ENCODE peak calls at places on chromosomes 3 and 15, in five cellular contexts. One of them, this sample, is unnamed.
A peak's percentile ranks its signal among the peaks of the same experiment; 100 is the strongest.

GRCh38 chr3:126661532-126661931 is 6.6 kb upstream of the TXNRD3 start:
- DNase-seq in astrocyte of the spinal cord: no peak
- DNase-seq in mucosa of descending colon: no peak
- DNase-seq in WTC11: no peak
- DNase-seq in HCT116: no peak
- DNase-seq in this sample: no peak

GRCh38 chr15:36914466-36914865 is 185.9 kb downstream of the MEIS2 start:
- DNase-seq in astrocyte of the spinal cord: no peak
- DNase-seq in mucosa of descending colon: no peak
- DNase-seq in WTC11: no peak
- DNase-seq in HCT116: no peak
- DNase-seq in this sample: no peak

GRCh38 chr3:61809879-61810278 is 248.5 kb downstream of the PTPRG start:
- DNase-seq in astrocyte of the spinal cord: peak; percentile 43
- DNase-seq in mucosa of descending colon: peak; percentile 62
- DNase-seq in WTC11: no peak
- DNase-seq in HCT116: no peak
- DNase-seq in this sample: no peak

GRCh38 chr3:47534021-47534454 is 20.5 kb upstream of the ELP6 start:
- DNase-seq in astrocyte of the spinal cord: no peak
- DNase-seq in mucosa of descending colon: no peak
- DNase-seq in WTC11: no peak
- DNase-seq in HCT116: no peak
- DNase-seq in this sample: no peak

GRCh38 chr3:112773864-112774263 is 72.8 kb downstream of the CD200R1L start:
- DNase-seq in astrocyte of the spinal cord: peak; percentile 46
- DNase-seq in mucosa of descending colon: peak; percentile 26
- DNase-seq in WTC11: no peak
- DNase-seq in HCT116: no peak
- DNase-seq in this sample: no peak

GRCh38 chr3:69972672-69973071 is 26.9 kb upstream of the SAMMSON start:
- DNase-seq in astrocyte of the spinal cord: no peak
- DNase-seq in mucosa of descending colon: no peak
- DNase-seq in WTC11: no peak
- DNase-seq in HCT116: no peak
- DNase-seq in this sample: no peak

GRCh38 chr3:129162729-129163579 is 2.1 kb upstream of the ISY1 start:
- DNase-seq in astrocyte of the spinal cord: no peak
- DNase-seq in mucosa of descending colon: no peak
- DNase-seq in WTC11: no peak
- DNase-seq in HCT116: no peak
- DNase-seq in this sample: no peak

GRCh38 chr3:155553800-155554199 is 191.1 kb downstream of the PLCH1 start:
- DNase-seq in astrocyte of the spinal cord: no peak
- DNase-seq in mucosa of descending colon: no peak
- DNase-seq in WTC11: no peak
- DNase-seq in HCT116: no peak
- DNase-seq in this sample: no peak

GRCh38 chr3:99962703-99963102 is 145.0 kb downstream of the CMSS1 start:
- DNase-seq in astrocyte of the spinal cord: peak; percentile 77
- DNase-seq in mucosa of descending colon: no peak
- DNase-seq in WTC11: no peak
- DNase-seq in HCT116: no peak
- DNase-seq in this sample: no peak

GRCh38 chr3:138781012-138781470 is 53.7 kb downstream of the PIK3CB start:
- DNase-seq in astrocyte of the spinal cord: no peak
- DNase-seq in mucosa of descending colon: no peak
- DNase-seq in WTC11: no peak
- DNase-seq in HCT116: no peak
- DNase-seq in this sample: no peak

GRCh38 chr3:190543656-190544055 is 29.8 kb downstream of the IL1RAP start:
- DNase-seq in astrocyte of the spinal cord: no peak
- DNase-seq in mucosa of descending colon: no peak
- DNase-seq in WTC11: no peak
- DNase-seq in HCT116: no peak
- DNase-seq in this sample: no peak

GRCh38 chr3:128237348-128238099 is 84.2 kb downstream of the EEFSEC start:
- DNase-seq in astrocyte of the spinal cord: no peak
- DNase-seq in mucosa of descending colon: no peak
- DNase-seq in WTC11: no peak
- DNase-seq in HCT116: no peak
- DNase-seq in this sample: no peak

GRCh38 chr3:124565013-124565412 is 165.2 kb upstream of the UMPS start:
- DNase-seq in astrocyte of the spinal cord: peak; percentile 73
- DNase-seq in mucosa of descending colon: peak; percentile 64
- DNase-seq in WTC11: peak; percentile 81
- DNase-seq in HCT116: peak; percentile 69
- DNase-seq in this sample: peak; percentile 30

GRCh38 chr3:112865757-112866156 is 19.1 kb upstream of the CD200R1L start:
- DNase-seq in astrocyte of the spinal cord: no peak
- DNase-seq in mucosa of descending colon: no peak
- DNase-seq in WTC11: no peak
- DNase-seq in HCT116: no peak
- DNase-seq in this sample: no peak

GRCh38 chr15:23734856-23735255 is 47.8 kb upstream of the NDN start:
- DNase-seq in astrocyte of the spinal cord: no peak
- DNase-seq in mucosa of descending colon: no peak
- DNase-seq in WTC11: no peak
- DNase-seq in HCT116: no peak
- DNase-seq in this sample: no peak

GRCh38 chr3:169295126-169295525 is 368.4 kb downstream of the MECOM start:
- DNase-seq in astrocyte of the spinal cord: peak; percentile 57
- DNase-seq in mucosa of descending colon: peak; percentile 29
- DNase-seq in WTC11: no peak
- DNase-seq in HCT116: peak; percentile 4
- DNase-seq in this sample: no peak

GRCh38 chr3:194339836-194340235 is 11.3 kb downstream of the CPN2 start:
- DNase-seq in astrocyte of the spinal cord: no peak
- DNase-seq in mucosa of descending colon: no peak
- DNase-seq in WTC11: no peak
- DNase-seq in HCT116: no peak
- DNase-seq in this sample: no peak

GRCh38 chr15:88604381-88604951 is 16.7 kb upstream of the AEN start:
- DNase-seq in astrocyte of the spinal cord: no peak
- DNase-seq in mucosa of descending colon: no peak
- DNase-seq in WTC11: no peak
- DNase-seq in HCT116: no peak
- DNase-seq in this sample: no peak

GRCh38 chr3:99783009-99783573 is 34.6 kb upstream of the CMSS1 start:
- DNase-seq in astrocyte of the spinal cord: peak; percentile 88
- DNase-seq in mucosa of descending colon: no peak
- DNase-seq in WTC11: no peak
- DNase-seq in HCT116: no peak
- DNase-seq in this sample: peak; percentile 80

GRCh38 chr3:64267774-64268604 is 42.7 kb upstream of the PRICKLE2 start:
- DNase-seq in astrocyte of the spinal cord: peak; percentile 73
- DNase-seq in mucosa of descending colon: peak; percentile 39
- DNase-seq in WTC11: peak; percentile 75
- DNase-seq in HCT116: no peak
- DNase-seq in this sample: no peak

GRCh38 chr3:7289113-7289512 is 428.2 kb downstream of the GRM7 start:
- DNase-seq in astrocyte of the spinal cord: no peak
- DNase-seq in mucosa of descending colon: no peak
- DNase-seq in WTC11: no peak
- DNase-seq in HCT116: no peak
- DNase-seq in this sample: no peak

GRCh38 chr3:7282988-7283387 is 422.1 kb downstream of the GRM7 start:
- DNase-seq in astrocyte of the spinal cord: peak; percentile 40
- DNase-seq in mucosa of descending colon: no peak
- DNase-seq in WTC11: no peak
- DNase-seq in HCT116: no peak
- DNase-seq in this sample: no peak

GRCh38 chr3:7288133-7288532 is 427.2 kb downstream of the GRM7 start:
- DNase-seq in astrocyte of the spinal cord: no peak
- DNase-seq in mucosa of descending colon: no peak
- DNase-seq in WTC11: no peak
- DNase-seq in HCT116: no peak
- DNase-seq in this sample: no peak

GRCh38 chr3:7290062-7290825 is 429.3 kb downstream of the GRM7 start:
- DNase-seq in astrocyte of the spinal cord: no peak
- DNase-seq in mucosa of descending colon: no peak
- DNase-seq in WTC11: no peak
- DNase-seq in HCT116: no peak
- DNase-seq in this sample: no peak

GRCh38 chr3:7285502-7285901 is 424.6 kb downstream of the GRM7 start:
- DNase-seq in astrocyte of the spinal cord: no peak
- DNase-seq in mucosa of descending colon: no peak
- DNase-seq in WTC11: peak; percentile 13
- DNase-seq in HCT116: peak; percentile 10
- DNase-seq in this sample: no peak
- TF ChIP-seq CTCF in astrocyte of the spinal cord: no peak
- TF ChIP-seq CTCF in mucosa of descending colon: no peak
- TF ChIP-seq CTCF in WTC11: no peak
- TF ChIP-seq CTCF in HCT116: peak; percentile 39
- TF ChIP-seq CTCF in this sample: no peak

DNA sequence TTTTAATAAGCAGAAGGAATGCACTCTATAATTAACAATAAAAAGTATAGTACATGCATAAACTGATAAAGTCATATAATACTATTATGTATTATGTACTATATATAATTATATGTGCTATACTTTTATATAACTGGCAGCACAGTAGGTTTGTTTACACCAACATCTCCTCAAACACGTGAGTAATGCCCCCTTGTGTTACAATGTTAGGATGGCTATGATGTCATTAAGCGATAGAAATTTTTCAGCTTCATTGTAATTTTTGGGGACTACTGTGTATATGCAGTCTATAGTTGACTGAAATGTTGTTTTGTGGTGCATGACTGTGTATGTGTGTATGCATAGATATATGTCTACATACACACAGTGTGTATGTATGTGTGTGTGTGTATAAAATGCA is 100.6 kb downstream of the SLMAP start:
- DNase-seq in astrocyte of the spinal cord: no peak
- DNase-seq in mucosa of descending colon: no peak
- DNase-seq in WTC11: no peak
- DNase-seq in HCT116: no peak
- DNase-seq in this sample: no peak
- TF ChIP-seq CTCF in astrocyte of the spinal cord: peak; percentile 23
- TF ChIP-seq CTCF in mucosa of descending colon: no peak
- TF ChIP-seq CTCF in WTC11: no peak
- TF ChIP-seq CTCF in HCT116: no peak
- TF ChIP-seq CTCF in this sample: no peak

GRCh38 chr3:151839313-151839631 is 25.4 kb downstream of the AADAC start:
- DNase-seq in astrocyte of the spinal cord: no peak
- DNase-seq in mucosa of descending colon: no peak
- DNase-seq in WTC11: no peak
- DNase-seq in HCT116: no peak
- DNase-seq in this sample: no peak
- TF ChIP-seq CTCF in astrocyte of the spinal cord: no peak
- TF ChIP-seq CTCF in mucosa of descending colon: no peak
- TF ChIP-seq CTCF in WTC11: no peak
- TF ChIP-seq CTCF in HCT116: no peak
- TF ChIP-seq CTCF in this sample: no peak

GRCh38 chr15:83380682-83381081 is 66.5 kb upstream of the SH3GL3 start:
- DNase-seq in astrocyte of the spinal cord: peak; percentile 42
- DNase-seq in mucosa of descending colon: peak; percentile 27
- DNase-seq in WTC11: peak; percentile 34
- DNase-seq in HCT116: peak; percentile 69
- DNase-seq in this sample: no peak
- TF ChIP-seq CTCF in astrocyte of the spinal cord: peak; percentile 11
- TF ChIP-seq CTCF in mucosa of descending colon: no peak
- TF ChIP-seq CTCF in WTC11: no peak
- TF ChIP-seq CTCF in HCT116: peak; percentile 77
- TF ChIP-seq CTCF in this sample: peak; percentile 45

GRCh38 chr15:99961011-99961441 is 227.8 kb upstream of the LYSMD4 start:
- DNase-seq in astrocyte of the spinal cord: peak; percentile 49
- DNase-seq in mucosa of descending colon: no peak
- DNase-seq in WTC11: peak; percentile 56
- DNase-seq in HCT116: peak; percentile 51
- DNase-seq in this sample: no peak
- TF ChIP-seq CTCF in astrocyte of the spinal cord: peak; percentile 37
- TF ChIP-seq CTCF in mucosa of descending colon: no peak
- TF ChIP-seq CTCF in WTC11: no peak
- TF ChIP-seq CTCF in HCT116: peak; percentile 59
- TF ChIP-seq CTCF in this sample: no peak

DNA sequence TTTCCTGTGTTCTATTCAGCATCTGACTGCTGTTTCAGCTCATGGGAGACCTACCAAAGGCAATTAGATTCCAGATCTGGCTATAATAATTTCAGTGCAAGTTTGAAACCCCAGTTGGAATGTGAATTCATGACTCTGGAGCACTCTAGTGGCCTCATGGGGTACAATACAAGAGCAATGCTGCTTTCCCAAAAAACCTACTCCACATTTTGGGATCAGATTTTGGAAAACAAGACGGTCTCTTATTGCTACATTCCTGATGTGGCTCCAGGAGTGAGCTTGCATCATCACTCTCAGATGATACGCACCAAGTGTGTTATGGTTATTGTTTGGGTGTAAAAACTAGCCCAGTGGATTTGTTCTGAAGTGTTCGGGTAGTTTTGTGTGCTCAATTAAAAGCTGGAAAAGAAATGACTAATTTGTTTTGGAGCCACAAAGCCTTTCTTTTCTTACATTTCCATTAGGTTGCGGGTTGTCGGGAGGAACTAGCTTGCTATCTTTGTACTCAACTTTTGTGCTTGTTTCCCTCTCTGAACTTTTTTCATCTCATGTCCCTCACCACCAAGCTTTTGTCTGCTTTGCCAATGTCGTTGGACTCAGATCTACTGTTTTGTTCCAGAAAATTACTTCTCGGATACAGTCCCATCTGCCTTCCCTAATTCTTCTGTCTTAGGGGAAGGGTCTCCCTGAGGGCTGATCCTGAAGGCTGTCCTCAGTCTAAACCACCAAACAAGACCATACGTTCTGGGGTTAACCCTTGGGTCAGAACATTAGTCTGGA is 272.1 kb downstream of the BBX start:
- DNase-seq in astrocyte of the spinal cord: no peak
- DNase-seq in mucosa of descending colon: no peak
- DNase-seq in WTC11: no peak
- DNase-seq in HCT116: no peak
- DNase-seq in this sample: no peak
- TF ChIP-seq CTCF in astrocyte of the spinal cord: no peak
- TF ChIP-seq CTCF in mucosa of descending colon: no peak
- TF ChIP-seq CTCF in WTC11: no peak
- TF ChIP-seq CTCF in HCT116: peak; percentile 43
- TF ChIP-seq CTCF in this sample: peak; percentile 50

This sample was measured in AG09319.